ENCODE peak calls at places on chromosomes 12 and 14, in four cellular contexts. One of them, this sample, is unnamed.

GRCh38 chr12:69689638-69690037 is 9.5 kb downstream of the BEST3 start:
- DNase-seq in posterior cingulate gyrus: no peak
- DNase-seq in endothelial cell: no peak
- DNase-seq in nephron progenitor cell: no peak
- DNase-seq in this sample: no peak

GRCh38 chr12:102374190-102374589 is 106.2 kb downstream of the IGF1 start:
- DNase-seq in posterior cingulate gyrus: no peak
- DNase-seq in endothelial cell: no peak
- DNase-seq in nephron progenitor cell: no peak
- DNase-seq in this sample: no peak

GRCh38 chr14:69682607-69683263 is 71.3 kb downstream of the SUSD6 start:
- DNase-seq in posterior cingulate gyrus: no peak
- DNase-seq in endothelial cell: no peak
- DNase-seq in nephron progenitor cell: no peak
- DNase-seq in this sample: no peak

GRCh38 chr14:44963775-44964380 is 1.9 kb downstream of the TOGARAM1 start:
- DNase-seq in posterior cingulate gyrus: no peak
- DNase-seq in endothelial cell: no peak
- DNase-seq in nephron progenitor cell: no peak
- DNase-seq in this sample: no peak

GRCh38 chr14:23882884-23883283 is 70.7 kb upstream of the DHRS4 start:
- DNase-seq in posterior cingulate gyrus: no peak
- DNase-seq in endothelial cell: no peak
- DNase-seq in nephron progenitor cell: no peak
- DNase-seq in this sample: no peak

GRCh38 chr12:96441811-96442210 is 41.6 kb upstream of the CDK17 start:
- DNase-seq in posterior cingulate gyrus: no peak
- DNase-seq in endothelial cell: no peak
- DNase-seq in nephron progenitor cell: no peak
- DNase-seq in this sample: no peak

GRCh38 chr14:68695326-68695768 is 97.5 kb downstream of the ZFP36L1 start:
- DNase-seq in posterior cingulate gyrus: no peak
- DNase-seq in endothelial cell: no peak
- DNase-seq in nephron progenitor cell: no peak
- DNase-seq in this sample: no peak

GRCh38 chr12:89439946-89440345 is 84.7 kb downstream of the GALNT4 start:
- DNase-seq in posterior cingulate gyrus: no peak
- DNase-seq in endothelial cell: no peak
- DNase-seq in nephron progenitor cell: no peak
- DNase-seq in this sample: no peak

GRCh38 chr12:99053599-99054362 is 408.7 kb downstream of the APAF1 start:
- DNase-seq in posterior cingulate gyrus: no peak
- DNase-seq in endothelial cell: no peak
- DNase-seq in nephron progenitor cell: no peak
- DNase-seq in this sample: no peak

GRCh38 chr14:85415015-85415712 is 114.8 kb upstream of the FLRT2 start:
- DNase-seq in posterior cingulate gyrus: no peak
- DNase-seq in endothelial cell: no peak
- DNase-seq in nephron progenitor cell: no peak
- DNase-seq in this sample: no peak

GRCh38 chr12:50087995-50088394 is 2.9 kb downstream of the SMARCD1 start:
- DNase-seq in posterior cingulate gyrus: no peak
- DNase-seq in endothelial cell: no peak
- DNase-seq in nephron progenitor cell: no peak
- DNase-seq in this sample: no peak

GRCh38 chr12:57844725-57845477 is 1.6 kb downstream of the CTDSP2 start:
- DNase-seq in posterior cingulate gyrus: no peak
- DNase-seq in endothelial cell: peak
- DNase-seq in nephron progenitor cell: peak
- DNase-seq in this sample: peak

GRCh38 chr14:68248481-68249255 is 429.1 kb downstream of the RAD51B start:
- DNase-seq in posterior cingulate gyrus: no peak
- DNase-seq in endothelial cell: no peak
- DNase-seq in nephron progenitor cell: peak
- DNase-seq in this sample: peak

GRCh38 chr14:72812292-72812851 is 81.5 kb downstream of the DPF3 start:
- DNase-seq in posterior cingulate gyrus: peak
- DNase-seq in endothelial cell: no peak
- DNase-seq in nephron progenitor cell: no peak
- DNase-seq in this sample: no peak

GRCh38 chr14:104094056-104094708 is 8.7 kb downstream of the ASPG start:
- DNase-seq in posterior cingulate gyrus: no peak
- DNase-seq in endothelial cell: no peak
- DNase-seq in nephron progenitor cell: no peak
- DNase-seq in this sample: no peak